ENCODE peak calls at places on chromosomes 2 and 18, in six cellular contexts. O is gastrocnemius medialis, Q is sigmoid colon, B is IMR-90, X is A549, I is lower leg skin. A is an unnamed sample.

GRCh38 chr18:46536215-46536874 is 120.7 kb downstream of the LOXHD1 start:
- DNase-seq in O (no peak), Q (no peak), B (no peak), X (peak), I (no peak), A (no peak)

GRCh38 chr2:118123561-118124232 is 35.4 kb downstream of the INSIG2 start:
- DNase-seq in O (no peak), Q (no peak), B (peak), X (peak), I (no peak), A (no peak)

GRCh38 chr2:26652361-26653041 is 11.3 kb upstream of the CIB4 start:
- DNase-seq in O (no peak), Q (peak), B (peak), X (no peak), I (peak), A (no peak)

GRCh38 chr18:42082415-42083234 is 127.6 kb downstream of the PIK3C3 start:
- DNase-seq in O (no peak), Q (no peak), B (no peak), X (no peak), I (no peak), A (no peak)

GRCh38 chr2:121089005-121089510 is 195.9 kb downstream of the TFCP2L1 start:
- DNase-seq in O (no peak), Q (peak), B (no peak), X (no peak), I (no peak), A (no peak)

GRCh38 chr2:150125708-150126107 is 361.8 kb downstream of the RND3 start:
- DNase-seq in O (no peak), Q (no peak), B (peak), X (peak), I (no peak), A (no peak)

GRCh38 chr2:29920130-29920577 is 1.2 kb downstream of the ALK start:
- DNase-seq in O (no peak), Q (no peak), B (no peak), X (peak), I (no peak), A (peak)

GRCh38 chr2:85719609-85720240 is 25.6 kb downstream of the GNLY start:
- DNase-seq in O (peak), Q (no peak), B (no peak), X (no peak), I (peak), A (no peak)

GRCh38 chr2:167862787-167863186 is 384.6 kb downstream of the STK39 start:
- DNase-seq in O (no peak), Q (no peak), B (peak), X (no peak), I (no peak), A (no peak)

GRCh38 chr2:23249348-23249747 is 135.6 kb upstream of the KLHL29 start:
- DNase-seq in O (peak), Q (peak), B (no peak), X (no peak), I (no peak), A (no peak)

GRCh38 chr2:164711246-164712138 is 90.2 kb upstream of the GRB14 start:
- DNase-seq in O (no peak), Q (no peak), B (no peak), X (peak), I (no peak), A (no peak)

GRCh38 chr2:216352653-216353270 is 19.5 kb downstream of the MARCHF4 start:
- DNase-seq in O (no peak), Q (no peak), B (no peak), X (no peak), I (no peak), A (no peak)

GRCh38 chr2:229686122-229686919 is 28.0 kb downstream of the DNER start:
- DNase-seq in O (no peak), Q (no peak), B (no peak), X (no peak), I (peak), A (no peak)

GRCh38 chr2:166127217-166128155 is at the start of gene SCN1A:
- DNase-seq in O (no peak), Q (no peak), B (peak), X (peak), I (no peak), A (no peak)

GRCh38 chr2:235314371-235314915 is 179.4 kb upstream of the AGAP1 start:
- DNase-seq in O (no peak), Q (no peak), B (no peak), X (no peak), I (no peak), A (no peak)

GRCh38 chr2:33129261-33129660 is 182.5 kb downstream of the LTBP1 start:
- DNase-seq in O (no peak), Q (no peak), B (no peak), X (no peak), I (no peak), A (no peak)

GRCh38 chr2:42770288-42771131 is 6.6 kb upstream of the OXER1 start:
- DNase-seq in O (peak), Q (peak), B (peak), X (peak), I (peak), A (peak)

GRCh38 chr2:127012215-127012614 is 94.7 kb downstream of the BIN1 start:
- DNase-seq in O (no peak), Q (no peak), B (no peak), X (no peak), I (no peak), A (no peak)

GRCh38 chr18:61443311-61443710 is 110.1 kb downstream of the CDH20 start:
- DNase-seq in O (no peak), Q (no peak), B (no peak), X (no peak), I (no peak), A (no peak)

GRCh38 chr18:36629095-36629604 is 199.7 kb downstream of the TPGS2 start:
- DNase-seq in O (no peak), Q (no peak), B (no peak), X (no peak), I (no peak), A (no peak)

GRCh38 chr2:96868555-96869280 is 1.2 kb downstream of the SEMA4C start:
- DNase-seq in O (peak), Q (peak), B (peak), X (peak), I (peak), A (peak)
- TF ChIP-seq POLR2A in O (peak), Q (no peak), B (peak), X (peak), I (no peak), A (no peak)

GRCh38 chr18:22860807-22861206 is 72.3 kb upstream of the RBBP8 start:
- DNase-seq in O (no peak), Q (no peak), B (no peak), X (no peak), I (no peak), A (no peak)

GRCh38 chr18:22858121-22858520 is 75.0 kb upstream of the RBBP8 start:
- DNase-seq in O (no peak), Q (no peak), B (no peak), X (no peak), I (no peak), A (no peak)

GRCh38 chr18:22856870-22857269 is 76.3 kb upstream of the RBBP8 start:
- DNase-seq in O (no peak), Q (no peak), B (no peak), X (no peak), I (no peak), A (no peak)
- TF ChIP-seq POLR2A in O (no peak), Q (no peak), B (no peak), X (no peak), I (no peak), A (no peak)

DNA sequence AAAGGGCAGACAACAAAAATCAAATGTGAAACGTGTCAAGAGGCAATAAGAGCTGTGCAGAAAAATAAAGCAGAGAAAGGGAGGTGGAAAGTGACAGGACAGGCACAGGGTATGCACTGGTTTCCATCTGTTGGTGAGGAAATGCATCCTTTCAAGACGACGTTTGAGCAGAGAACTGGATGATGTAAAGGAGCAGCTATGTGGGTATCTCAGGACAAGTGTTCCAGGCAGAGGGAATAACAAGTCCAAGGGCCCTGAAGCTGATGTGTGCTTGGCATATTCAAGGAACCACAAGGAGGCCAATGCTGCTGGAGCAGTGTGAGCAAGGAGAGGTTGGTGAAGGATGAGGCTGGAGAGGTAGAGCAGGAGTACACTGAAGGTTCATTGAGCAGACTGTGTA is 168.9 kb upstream of the SERPINE2 start:
- DNase-seq in O (no peak), Q (no peak), B (no peak), X (no peak), I (no peak), A (no peak)
- TF ChIP-seq POLR2A in O (no peak), Q (no peak), B (no peak), X (no peak), I (no peak), A (no peak)

DNA sequence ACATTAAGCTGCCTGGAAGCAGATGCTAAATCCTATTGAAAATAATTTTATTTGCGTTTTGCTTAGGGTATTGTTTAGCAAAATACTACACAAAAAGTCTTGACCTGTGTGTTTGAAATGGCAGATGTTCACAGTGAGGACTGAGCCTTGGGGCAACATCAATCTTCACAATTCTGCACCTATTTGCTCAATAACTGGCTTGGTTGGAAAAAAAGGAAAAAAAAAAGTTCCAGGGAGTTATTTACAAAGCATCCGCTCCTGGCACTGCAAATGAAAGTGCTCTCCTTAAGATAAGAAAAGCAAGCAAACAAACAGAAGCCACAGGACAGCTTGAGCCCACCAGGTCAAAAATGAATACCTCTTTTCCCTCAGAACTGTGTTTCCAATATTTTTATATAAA is 77.7 kb downstream of the MAP2 start:
- DNase-seq in O (no peak), Q (no peak), B (no peak), X (no peak), I (no peak), A (no peak)
- TF ChIP-seq POLR2A in O (no peak), Q (no peak), B (no peak), X (no peak), I (no peak), A (no peak)

DNA sequence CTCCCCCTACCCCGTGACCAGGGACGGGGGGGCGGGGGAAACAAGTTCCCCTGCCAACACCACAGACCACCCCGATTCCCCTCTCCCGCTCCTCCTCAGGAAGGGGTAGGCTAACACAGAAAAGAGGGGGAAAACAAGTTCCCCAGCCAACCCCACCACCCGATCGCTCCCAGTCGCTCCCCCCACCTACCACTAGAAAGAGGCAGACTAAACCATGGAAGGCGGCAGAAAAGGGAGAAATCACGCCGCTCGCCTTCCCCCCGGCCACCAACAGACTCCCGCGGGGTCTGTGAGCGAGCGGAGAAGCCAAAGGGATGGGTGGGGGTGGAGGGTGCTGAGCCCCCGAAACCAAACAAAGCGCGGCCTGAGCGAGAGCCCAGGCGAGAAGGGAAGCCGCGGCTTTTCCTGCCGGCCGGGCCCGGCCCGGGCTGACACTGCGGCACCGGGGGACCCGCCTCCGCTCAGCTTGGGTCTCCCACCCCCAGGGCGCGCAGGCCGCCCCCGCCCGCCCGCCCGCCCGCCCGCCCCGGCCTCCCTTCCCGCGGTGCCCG is 1.3 kb downstream of the FBXO11 start:
- DNase-seq in O (peak), Q (no peak), B (no peak), X (peak), I (peak), A (no peak)
- TF ChIP-seq POLR2A in O (no peak), Q (no peak), B (no peak), X (no peak), I (no peak), A (no peak)

DNA sequence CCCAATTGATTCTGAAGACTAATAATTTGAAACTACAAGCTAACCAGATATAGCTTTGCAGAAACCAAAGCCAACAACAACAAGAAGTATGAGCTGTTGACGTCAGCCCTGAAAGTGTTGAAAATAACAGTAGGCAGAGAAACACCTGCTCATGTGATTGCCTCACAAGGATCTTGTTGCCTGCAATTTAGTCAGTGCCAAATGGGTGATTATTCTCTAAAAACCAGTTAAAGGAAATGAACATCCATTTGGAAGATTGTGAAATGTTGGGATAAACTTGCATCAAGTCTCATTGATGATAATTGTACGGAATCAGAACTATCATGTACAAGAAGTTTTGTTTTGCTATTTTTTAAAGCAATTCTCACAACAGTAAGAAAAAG is 2.8 kb downstream of the CYTIP start:
- DNase-seq in O (no peak), Q (no peak), B (no peak), X (no peak), I (no peak), A (peak)
- TF ChIP-seq POLR2A in O (no peak), Q (no peak), B (no peak), X (no peak), I (no peak), A (peak)